ENCODE peak calls at places on chromosome 17, in ten cellular contexts. K, B, H, M, W, Z, O, D, F and L are unnamed samples.

GRCh38 chr17:7403043-7403901 is 625 bp downstream of the TMEM256 start:
- DNase-seq in Z (no peak), O (no peak), K (no peak), M (no peak), B (no peak), W (no peak), H (no peak), D (no peak), F (no peak), L (peak; percentile 34)

GRCh38 chr17:17366941-17367885 is 64.0 kb downstream of the NT5M start:
- DNase-seq in H (no peak), Z (no peak), O (no peak), K (no peak), D (no peak), B (no peak), W (no peak), M (no peak), F (no peak), L (no peak)

GRCh38 chr17:5391678-5392077 is 27.8 kb downstream of the NUP88 start:
- DNase-seq in K (no peak), F (no peak), H (no peak), D (no peak), O (no peak), M (no peak), Z (no peak), W (no peak), B (no peak), L (no peak)

GRCh38 chr17:35743911-35744328 is 9.1 kb downstream of the GAS2L2 start:
- DNase-seq in B (no peak), W (peak; percentile 40), Z (no peak), H (no peak), F (no peak), O (peak; percentile 40), K (no peak), M (peak; percentile 60), D (no peak), L (peak; percentile 51)

GRCh38 chr17:1764274-1764673 is 2.4 kb downstream of the SERPINF1 start:
- DNase-seq in F (peak; percentile 96), Z (no peak), O (peak; percentile 51), H (no peak), D (peak; percentile 32), W (peak; percentile 50), M (peak; percentile 83), B (no peak), K (no peak), L (no peak)

GRCh38 chr17:151004-151403 is 13.6 kb downstream of the SCGB1C2 start:
- DNase-seq in W (no peak), H (no peak), B (no peak), M (no peak), K (no peak), Z (no peak), O (no peak), F (no peak), D (no peak), L (no peak)

GRCh38 chr17:2049333-2050245 is 5.3 kb upstream of the HIC1 start:
- DNase-seq in K (no peak), Z (peak; percentile 64), B (peak; percentile 94), D (peak; percentile 88), O (peak; percentile 83), F (peak; percentile 79), H (peak; percentile 84), M (peak; percentile 87), W (peak; percentile 80), L (peak; percentile 90)

GRCh38 chr17:79798296-79799173 is 1.7 kb upstream of the CBX8 start:
- DNase-seq in Z (no peak), D (no peak), H (no peak), W (no peak), O (no peak), M (no peak), F (no peak), B (no peak), K (no peak), L (no peak)

GRCh38 chr17:38628441-38628840 is 22.7 kb upstream of the SRCIN1 start:
- DNase-seq in O (no peak), Z (peak; percentile 20), H (no peak), K (no peak), M (peak; percentile 15), D (no peak), B (no peak), F (no peak), W (no peak), L (no peak)

GRCh38 chr17:21214015-21214776 is at the start of gene TMEM11:
- DNase-seq in M (peak; percentile 98), W (peak; percentile 94), D (peak; percentile 93), B (peak; percentile 98), H (peak; percentile 95), O (peak; percentile 95), F (peak; percentile 97), Z (peak; percentile 94), K (peak; percentile 72), L (peak; percentile 97)

GRCh38 chr17:16924701-16925440 is 47.0 kb downstream of the TNFRSF13B start:
- DNase-seq in B (peak; percentile 59), F (no peak), H (no peak), O (no peak), D (no peak), W (no peak), Z (no peak), M (no peak), K (no peak), L (no peak)

GRCh38 chr17:19757536-19758180 is 9.6 kb upstream of the ALDH3A1 start:
- DNase-seq in F (no peak), W (no peak), O (no peak), H (no peak), Z (no peak), K (no peak), D (no peak), M (no peak), B (peak; percentile 67), L (no peak)

GRCh38 chr17:61009619-61010018 is 332.0 kb downstream of the BCAS3 start:
- DNase-seq in W (peak; percentile 3), K (no peak), O (no peak), D (no peak), H (no peak), Z (peak; percentile 56), B (no peak), M (peak; percentile 29), F (peak; percentile 42), L (no peak)

GRCh38 chr17:32881054-32881453 is 4.1 kb upstream of the MYO1D start:
- DNase-seq in W (no peak), B (no peak), D (no peak), M (no peak), F (no peak), O (no peak), H (no peak), K (no peak), Z (no peak), L (no peak)

GRCh38 chr17:76153640-76154039 is 12.6 kb upstream of the FOXJ1 start:
- DNase-seq in B (no peak), F (no peak), M (peak; percentile 22), Z (no peak), H (no peak), D (no peak), W (peak; percentile 13), K (no peak), O (no peak), L (no peak)

GRCh38 chr17:20996724-20997615 is 45.8 kb downstream of the USP22 start:
- DNase-seq in H (no peak), D (no peak), W (no peak), K (no peak), Z (no peak), B (peak; percentile 39), F (no peak), O (no peak), M (no peak), L (no peak)

GRCh38 chr17:50919321-50920040 is 53.3 kb upstream of the TOB1 start:
- DNase-seq in O (peak; percentile 91), Z (peak; percentile 97), D (peak; percentile 61), B (peak; percentile 96), K (no peak), H (peak; percentile 48), M (peak; percentile 93), W (peak; percentile 86), F (peak; percentile 88), L (peak; percentile 76)

GRCh38 chr17:17964710-17965109 is 7.5 kb downstream of the TOM1L2 start:
- DNase-seq in O (no peak), Z (no peak), F (no peak), W (no peak), K (no peak), D (no peak), B (no peak), H (no peak), M (no peak), L (no peak)